ENCODE peak calls at places on chromosomes 3 and 15, in nine cellular contexts. Z is uterus, T is GM12878, G is heart right ventricle, I is suprapubic skin, M is body of pancreas, N is colonic mucosa, O is stomach, W is DND-41. Q is an unnamed sample.

GRCh38 chr15:68391084-68391483 is 40.9 kb downstream of the ITGA11 start:
- DNase-seq in Z (peak; percentile 10), T (no peak), G (no peak), I (peak; percentile 48), M (no peak), N (no peak), O (peak; percentile 5), W (no peak), Q (no peak)

GRCh38 chr3:81242871-81243270 is 518.6 kb downstream of the GBE1 start:
- DNase-seq in Z (no peak), T (no peak), G (no peak), I (no peak), M (no peak), N (no peak), O (no peak), W (no peak), Q (no peak)

GRCh38 chr3:78846688-78847087 is 921.1 kb downstream of the ROBO1 start:
- DNase-seq in Z (no peak), T (no peak), G (no peak), I (no peak), M (no peak), N (no peak), O (no peak), W (no peak), Q (no peak)

GRCh38 chr3:4642611-4643010 is 149.5 kb downstream of the ITPR1 start:
- DNase-seq in Z (no peak), T (no peak), G (no peak), I (no peak), M (no peak), N (no peak), O (no peak), W (no peak), Q (no peak)

GRCh38 chr3:150495563-150496168 is 50.6 kb downstream of the SERP1 start:
- DNase-seq in Z (no peak), T (no peak), G (no peak), I (no peak), M (no peak), N (peak; percentile 38), O (no peak), W (no peak), Q (no peak)

GRCh38 chr15:53580371-53580770 is 179.1 kb downstream of the WDR72 start:
- DNase-seq in Z (no peak), T (no peak), G (no peak), I (no peak), M (peak; percentile 74), N (no peak), O (peak; percentile 43), W (no peak), Q (no peak)

GRCh38 chr3:165549665-165550064 is 287.6 kb downstream of the BCHE start:
- DNase-seq in Z (no peak), T (no peak), G (no peak), I (no peak), M (peak; percentile 3), N (no peak), O (no peak), W (peak; percentile 41), Q (no peak)

GRCh38 chr3:138125548-138126221 is 6.5 kb downstream of the A4GNT start:
- DNase-seq in Z (no peak), T (no peak), G (no peak), I (no peak), M (peak; percentile 40), N (no peak), O (no peak), W (no peak), Q (no peak)

GRCh38 chr3:104385421-104385820 is 981.3 kb upstream of the ALCAM start:
- DNase-seq in Z (no peak), T (no peak), G (no peak), I (no peak), M (no peak), N (no peak), O (no peak), W (no peak), Q (no peak)

GRCh38 chr3:82633319-82633718 is 871.9 kb upstream of the GBE1 start:
- DNase-seq in Z (no peak), T (no peak), G (no peak), I (no peak), M (no peak), N (no peak), O (no peak), W (no peak), Q (no peak)

GRCh38 chr3:72031581-72031980 is 246.6 kb upstream of the PROK2 start:
- DNase-seq in Z (no peak), T (no peak), G (no peak), I (no peak), M (peak; percentile 54), N (no peak), O (no peak), W (peak; percentile 24), Q (no peak)

GRCh38 chr3:36591959-36592358 is 172.4 kb downstream of the DCLK3 start:
- DNase-seq in Z (no peak), T (no peak), G (no peak), I (no peak), M (no peak), N (no peak), O (no peak), W (no peak), Q (no peak)
- TF ChIP-seq CTCF in Z (no peak), T (no peak), G (no peak), I (no peak), M (no peak), N (no peak), O (no peak), W (no peak), Q (no peak)

DNA sequence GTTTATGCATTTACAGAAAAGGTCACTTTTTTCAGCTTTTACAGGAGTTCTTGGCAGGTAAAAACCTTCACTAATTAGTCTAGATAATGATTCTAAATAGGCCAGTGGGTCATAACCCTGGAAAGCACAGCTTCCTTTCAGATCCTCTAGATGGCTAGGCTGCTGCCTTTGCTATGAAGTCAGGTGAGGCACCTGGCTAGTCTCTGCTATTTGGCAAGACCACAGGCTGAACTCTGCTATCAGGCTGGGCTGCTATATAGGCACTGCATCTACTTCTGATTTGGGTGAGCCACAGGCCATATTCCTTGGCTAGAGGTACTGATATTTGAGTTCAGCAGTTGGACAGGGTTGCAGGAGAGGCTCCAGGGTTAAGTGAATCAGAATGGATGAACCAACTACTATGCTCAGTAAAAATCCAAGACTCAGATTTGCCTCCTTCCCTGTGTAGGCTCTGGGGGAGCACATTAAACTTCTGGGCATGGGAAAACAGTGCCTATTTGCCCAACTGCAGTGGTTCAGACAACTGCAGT is 665.7 kb upstream of the TBL1XR1 start:
- DNase-seq in Z (no peak), T (no peak), G (no peak), I (no peak), M (no peak), N (no peak), O (no peak), W (no peak), Q (no peak)
- H3K9me3 ChIP-seq in Z (no peaks in the 10 kb centered on the region), T (no peaks in the 10 kb centered on the region), G (peaks cover 7% of the 10 kb centered on the region), I (peaks cover 5% of the 10 kb centered on the region), M (no peaks in the 10 kb centered on the region), N (peaks cover 4% of the 10 kb centered on the region), O (no peaks in the 10 kb centered on the region), W (peaks cover 6% of the 10 kb centered on the region), Q (no peaks in the 10 kb centered on the region)

GRCh38 chr3:15108082-15108545 is 9.2 kb upstream of the RBSN start:
- DNase-seq in Z (peak; percentile 67), T (no peak), G (peak; percentile 51), I (peak; percentile 83), M (peak; percentile 62), N (peak; percentile 68), O (peak; percentile 70), W (peak; percentile 77), Q (peak; percentile 10)
- TF ChIP-seq CTCF in Z (peak; percentile 72), T (peak; percentile 94), G (peak; percentile 87), I (peak; percentile 54), M (peak; percentile 83), N (peak; percentile 91), O (peak; percentile 90), W (peak; percentile 97), Q (peak; percentile 77)

GRCh38 chr3:20742903-20743302 is 556.9 kb upstream of the SGO1 start:
- DNase-seq in Z (no peak), T (no peak), G (no peak), I (no peak), M (no peak), N (no peak), O (no peak), W (no peak), Q (no peak)
- H3K9me3 ChIP-seq in Z (no peaks in the 10 kb centered on the region), T (no peaks in the 10 kb centered on the region), G (no peaks in the 10 kb centered on the region), I (no peaks in the 10 kb centered on the region), M (no peaks in the 10 kb centered on the region), N (no peaks in the 10 kb centered on the region), O (no peaks in the 10 kb centered on the region), W (no peaks in the 10 kb centered on the region), Q (no peaks in the 10 kb centered on the region)

DNA sequence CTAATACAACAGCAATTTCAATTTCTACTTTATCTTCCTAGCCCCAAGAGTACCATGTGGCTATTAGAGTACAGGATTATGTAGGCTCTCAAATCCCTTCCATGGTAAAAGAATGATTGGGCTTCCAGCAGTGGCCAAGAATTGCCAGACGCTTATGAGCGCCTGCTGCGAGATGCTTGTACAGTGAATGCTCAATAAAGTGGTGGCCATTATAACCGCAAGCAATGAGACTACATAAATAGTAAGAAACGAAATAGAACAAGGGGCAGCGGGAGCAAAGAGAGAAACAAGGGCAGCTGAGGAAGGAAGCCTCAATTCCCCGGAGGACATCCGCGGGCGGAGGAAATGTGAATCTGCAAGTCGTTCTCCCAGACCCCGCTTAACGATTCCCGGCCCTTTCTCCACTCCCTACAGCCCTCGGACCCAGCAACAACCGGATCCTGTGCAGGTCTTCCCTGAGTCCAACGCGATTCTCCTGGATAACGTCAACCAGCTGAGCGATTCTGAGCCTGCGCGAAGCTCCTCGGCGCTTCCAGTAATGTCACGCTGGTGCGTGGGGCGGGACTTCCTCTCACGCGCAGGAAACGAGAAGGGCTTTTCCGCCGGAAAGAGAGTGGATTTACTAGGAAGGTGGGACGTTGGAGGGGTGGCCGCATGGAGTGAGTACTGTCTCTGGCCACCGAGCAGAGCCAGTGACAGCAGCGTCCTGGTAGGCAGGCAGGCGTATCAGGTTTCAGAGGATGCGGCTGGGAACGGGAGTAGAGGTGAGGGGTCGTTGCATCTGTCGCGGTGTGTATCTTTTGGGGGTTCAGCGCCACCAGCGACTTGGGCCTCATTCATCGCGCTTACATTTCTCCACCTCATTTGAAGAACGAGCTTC is 40.5 kb upstream of the AP3B2 start:
- DNase-seq in Z (peak; percentile 90), T (peak; percentile 57), G (peak; percentile 92), I (peak; percentile 95), M (peak; percentile 94), N (peak; percentile 95), O (peak; percentile 91), W (peak; percentile 86), Q (peak; percentile 33)
- TF ChIP-seq CTCF in Z (no peak), T (no peak), G (no peak), I (no peak), M (no peak), N (no peak), O (no peak), W (no peak), Q (no peak)

GRCh38 chr15:56228352-56228751 is 15.3 kb downstream of the RFX7 start:
- DNase-seq in Z (no peak), T (no peak), G (no peak), I (no peak), M (no peak), N (no peak), O (no peak), W (no peak), Q (no peak)
- H3K9me3 ChIP-seq in Z (no peaks in the 10 kb centered on the region), T (peaks cover 45% of the 10 kb centered on the region), G (peaks cover 26% of the 10 kb centered on the region), I (peaks cover 5% of the 10 kb centered on the region), M (peaks cover 3% of the 10 kb centered on the region), N (no peaks in the 10 kb centered on the region), O (peaks cover 5% of the 10 kb centered on the region), W (peaks cover 46% of the 10 kb centered on the region), Q (peaks cover 8% of the 10 kb centered on the region)

Q was measured in esophagus squamous epithelium.